ENCODE peak calls at places on chromosome 17, in nine cellular contexts. I is GM03348; L is mammary epithelial cell; K is fibroblast of lung; X is Calu3; J is heart right ventricle; G is NCI-H1092 treated with DMSO at 0.1 percent for 48 hours; E is CD4-positive, alpha-beta T cell; T is foreskin melanocyte. N is an unnamed sample.

GRCh38 chr17:34556384-34556783 is 23.0 kb upstream of the TMEM132E start:
- DNase-seq in J (no peak), I (no peak), L (no peak), E (no peak), K (no peak), T (no peak), G (no peak), X (no peak), N (no peak)

GRCh38 chr17:76554131-76554530 is 14.3 kb downstream of the PRCD start:
- DNase-seq in X (no peak), T (peak), E (no peak), K (no peak), J (no peak), I (no peak), G (peak), L (no peak), N (no peak)

GRCh38 chr17:81419333-81419885 is 24.2 kb downstream of the BAHCC1 start:
- DNase-seq in J (peak), X (peak), L (peak), I (peak), G (peak), T (peak), E (no peak), K (peak), N (peak)

GRCh38 chr17:77214743-77215142 is 74.0 kb downstream of the SEC14L1 start:
- DNase-seq in E (no peak), J (peak), T (no peak), X (peak), G (peak), K (peak), I (peak), L (peak), N (no peak)

GRCh38 chr17:45221081-45221996 is at the start of gene FMNL1:
- DNase-seq in J (peak), I (peak), X (peak), E (peak), L (no peak), T (no peak), G (peak), K (no peak), N (peak)

GRCh38 chr17:59466943-59467801 is 98.2 kb upstream of the DHX40 start:
- DNase-seq in I (no peak), X (no peak), G (peak), T (no peak), L (no peak), K (no peak), E (no peak), J (no peak), N (peak)

GRCh38 chr17:76695059-76695892 is 15.5 kb downstream of the MXRA7 start:
- DNase-seq in L (peak), T (no peak), K (no peak), G (no peak), E (no peak), X (no peak), I (peak), J (no peak), N (no peak)

GRCh38 chr17:29593546-29594440 is 861 bp downstream of the ANKRD13B start:
- DNase-seq in X (peak), I (no peak), K (no peak), G (peak), L (no peak), J (peak), T (no peak), E (no peak), N (peak)

GRCh38 chr17:54372071-54372720 is 528.5 kb upstream of the TOM1L1 start:
- DNase-seq in L (no peak), J (no peak), I (no peak), E (no peak), K (no peak), G (no peak), X (no peak), T (no peak), N (no peak)

GRCh38 chr17:28675980-28676379 is 14.0 kb downstream of the SUPT6H start:
- DNase-seq in I (no peak), J (no peak), X (peak), E (no peak), L (peak), G (no peak), T (no peak), K (no peak), N (no peak)

GRCh38 chr17:1298616-1299015 is 19.2 kb downstream of the TRARG1 start:
- DNase-seq in X (peak), L (no peak), E (peak), G (no peak), K (no peak), I (peak), T (no peak), J (no peak), N (peak)

GRCh38 chr17:21249086-21249795 is 4.0 kb downstream of the NATD1 start:
- DNase-seq in K (no peak), L (no peak), T (no peak), E (no peak), G (no peak), I (no peak), J (no peak), X (no peak), N (no peak)

GRCh38 chr17:1820518-1821252 is 9.0 kb downstream of the SMYD4 start:
- DNase-seq in I (no peak), E (no peak), T (no peak), L (no peak), X (no peak), J (no peak), G (no peak), K (peak), N (no peak)

GRCh38 chr17:14451729-14452191 is 150.9 kb downstream of the HS3ST3B1 start:
- DNase-seq in E (no peak), T (no peak), G (no peak), I (no peak), X (no peak), K (no peak), J (no peak), L (no peak), N (no peak)

GRCh38 chr17:12789075-12789975 is at the start of gene ARHGAP44:
- DNase-seq in E (no peak), I (peak), G (no peak), L (peak), J (peak), K (peak), X (peak), T (no peak), N (peak)

GRCh38 chr17:9905902-9906301 is 831 bp upstream of the RCVRN start:
- DNase-seq in E (no peak), X (peak), L (no peak), T (peak), G (no peak), I (peak), K (no peak), J (no peak), N (no peak)